ENCODE peak calls at places on chromosomes 2 and 18, in seven cellular contexts. X is GM12878, T is HCT116, O is HepG2, Y is H1, G is SK-N-SH, K is K562. E is an unnamed sample.
A peak's percentile ranks its signal among the peaks of the same experiment; 100 is the strongest.

GRCh38 chr2:128591841-128592822 is 273.5 kb upstream of the HS6ST1 start:
- DNase-seq in O (no peak), G (no peak), T (no peak), X (no peak), Y (peak; percentile 49), K (no peak), E (no peak)

GRCh38 chr2:102240640-102241370 is 54.0 kb downstream of the IL1RL2 start:
- DNase-seq in G (peak; percentile 78), K (peak; percentile 80), X (peak; percentile 88), O (peak; percentile 88), Y (peak; percentile 93), T (peak; percentile 80), E (peak; percentile 77)

GRCh38 chr2:239158641-239159475 is 242.0 kb downstream of the HDAC4 start:
- DNase-seq in K (peak; percentile 61), G (peak; percentile 52), T (no peak), O (no peak), Y (no peak), X (no peak), E (no peak)

GRCh38 chr2:149692837-149693518 is 105.4 kb upstream of the MMADHC start:
- DNase-seq in X (no peak), Y (no peak), O (no peak), T (no peak), K (no peak), G (no peak), E (no peak)

GRCh38 chr2:23399674-23400261 is 14.8 kb downstream of the KLHL29 start:
- DNase-seq in G (no peak), Y (no peak), K (no peak), X (peak; percentile 64), T (no peak), O (no peak), E (no peak)

GRCh38 chr2:129827251-129827894 is 152.1 kb upstream of the RAB6C start:
- DNase-seq in K (no peak), X (no peak), O (no peak), T (no peak), G (no peak), Y (peak; percentile 77), E (no peak)

GRCh38 chr18:78716022-78716421 is 263.6 kb upstream of the SALL3 start:
- DNase-seq in Y (no peak), O (no peak), G (no peak), T (no peak), K (no peak), X (no peak), E (no peak)

GRCh38 chr2:54423213-54423612 is 32.9 kb upstream of the SPTBN1 start:
- DNase-seq in X (no peak), K (no peak), Y (no peak), G (no peak), O (no peak), T (no peak), E (no peak)

GRCh38 chr2:194769030-194769429 is 888.0 kb upstream of the SLC39A10 start:
- DNase-seq in K (no peak), G (no peak), T (no peak), O (no peak), Y (no peak), X (no peak), E (no peak)

GRCh38 chr2:194765723-194766122 is 891.3 kb upstream of the SLC39A10 start:
- DNase-seq in Y (no peak), X (no peak), K (no peak), G (no peak), O (no peak), T (no peak), E (no peak)
- TF ChIP-seq SIN3A in Y (no peak), X (no peak), K (no peak), G (no peak), O (no peak), T (no peak), E (no peak)

GRCh38 chr2:58620896-58621295 is 379.8 kb upstream of the FANCL start:
- DNase-seq in X (no peak), G (no peak), K (no peak), Y (no peak), O (no peak), T (no peak), E (no peak)

GRCh38 chr2:58614259-58614658 is 373.1 kb upstream of the FANCL start:
- DNase-seq in K (no peak), G (no peak), O (no peak), X (no peak), Y (no peak), T (no peak), E (peak; percentile 20)

GRCh38 chr2:58620127-58620526 is 379.0 kb upstream of the FANCL start:
- DNase-seq in T (no peak), G (no peak), K (no peak), O (no peak), Y (no peak), X (no peak), E (peak; percentile 35)
- TF ChIP-seq SIN3A in T (no peak), G (no peak), K (no peak), O (no peak), Y (no peak), X (no peak), E (no peak)

DNA sequence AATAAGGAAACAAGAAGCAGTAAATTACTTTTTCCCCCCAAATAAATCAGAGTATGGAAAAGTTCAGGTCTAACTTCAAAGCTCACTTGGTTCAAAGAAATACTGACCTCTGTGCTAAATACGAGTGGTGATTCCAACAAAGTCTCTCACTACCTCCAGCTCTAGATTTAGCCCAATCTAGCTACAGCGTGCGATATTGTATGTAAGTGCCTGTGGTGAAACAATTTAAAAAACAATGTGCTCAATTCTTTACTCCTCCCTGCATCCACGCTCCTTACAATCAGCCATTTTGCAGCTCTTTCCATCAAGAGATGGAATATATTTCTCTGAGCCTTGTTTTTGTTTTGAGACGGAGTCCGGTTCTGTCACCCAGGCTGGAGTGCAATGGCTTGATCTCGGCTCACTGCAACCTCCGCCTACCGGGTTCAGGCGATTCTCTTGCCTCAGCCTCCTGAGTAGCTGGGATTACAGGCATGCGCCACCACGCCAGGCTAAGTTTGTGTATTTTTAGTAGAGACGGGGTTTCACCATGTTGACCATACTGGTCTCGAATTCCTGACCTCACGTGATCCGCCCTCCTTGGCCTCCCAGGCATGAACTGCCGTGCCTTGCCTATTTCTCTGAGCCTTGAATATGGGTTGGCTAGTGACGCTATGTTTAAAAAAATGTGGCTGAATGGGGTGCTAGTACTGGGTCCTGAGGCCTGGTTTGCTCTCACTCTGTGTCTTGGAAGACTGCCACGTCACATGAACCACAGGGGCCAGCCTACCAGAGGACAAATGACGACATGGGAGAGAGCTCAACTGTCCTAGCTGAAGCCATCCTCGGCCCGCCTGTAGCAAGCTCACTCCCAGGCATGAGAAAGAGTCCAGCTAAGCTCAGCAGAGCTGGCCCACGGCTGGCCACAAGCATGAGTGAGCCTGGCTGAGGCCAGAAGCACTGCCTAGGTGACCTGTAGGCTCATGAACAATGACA is 14.8 kb downstream of the WDFY1 start:
- DNase-seq in G (peak; percentile 34), T (no peak), Y (no peak), O (peak; percentile 97), K (no peak), X (no peak), E (no peak)
- TF ChIP-seq SIN3A in G (no peak), T (no peak), Y (no peak), O (no peak), K (no peak), X (no peak), E (no peak)

GRCh38 chr2:175147196-175147595 is 20.8 kb downstream of the ATF2 start:
- DNase-seq in O (no peak), X (no peak), K (no peak), T (no peak), G (no peak), Y (no peak), E (no peak)
- TF ChIP-seq SIN3A in O (no peak), X (no peak), K (no peak), T (no peak), G (no peak), Y (no peak), E (no peak)

GRCh38 chr2:52686935-52687334 is 1080.7 kb upstream of the CHAC2 start:
- DNase-seq in T (no peak), X (no peak), O (peak; percentile 2), K (no peak), G (no peak), Y (no peak), E (no peak)
- TF ChIP-seq SIN3A in T (no peak), X (no peak), O (no peak), K (no peak), G (no peak), Y (no peak), E (no peak)

GRCh38 chr2:190746971-190747761 is 98.3 kb downstream of the NAB1 start:
- DNase-seq in K (no peak), O (no peak), G (no peak), Y (no peak), X (no peak), T (no peak), E (no peak)
- TF ChIP-seq SIN3A in K (no peak), O (no peak), G (no peak), Y (no peak), X (no peak), T (no peak), E (no peak)

GRCh38 chr2:199696048-199696447 is 154.9 kb downstream of the FTCDNL1 start:
- DNase-seq in Y (no peak), G (no peak), K (no peak), O (no peak), T (no peak), X (no peak), E (no peak)

GRCh38 chr2:199697469-199697868 is 153.5 kb downstream of the FTCDNL1 start:
- DNase-seq in G (no peak), K (no peak), T (no peak), X (no peak), Y (no peak), O (no peak), E (no peak)

GRCh38 chr2:199690225-199690624 is 160.8 kb downstream of the FTCDNL1 start:
- DNase-seq in Y (no peak), X (no peak), K (no peak), O (no peak), G (no peak), T (no peak), E (no peak)

GRCh38 chr2:199693861-199694260 is 157.1 kb downstream of the FTCDNL1 start:
- DNase-seq in K (no peak), T (no peak), G (no peak), X (no peak), O (no peak), Y (no peak), E (no peak)

DNA sequence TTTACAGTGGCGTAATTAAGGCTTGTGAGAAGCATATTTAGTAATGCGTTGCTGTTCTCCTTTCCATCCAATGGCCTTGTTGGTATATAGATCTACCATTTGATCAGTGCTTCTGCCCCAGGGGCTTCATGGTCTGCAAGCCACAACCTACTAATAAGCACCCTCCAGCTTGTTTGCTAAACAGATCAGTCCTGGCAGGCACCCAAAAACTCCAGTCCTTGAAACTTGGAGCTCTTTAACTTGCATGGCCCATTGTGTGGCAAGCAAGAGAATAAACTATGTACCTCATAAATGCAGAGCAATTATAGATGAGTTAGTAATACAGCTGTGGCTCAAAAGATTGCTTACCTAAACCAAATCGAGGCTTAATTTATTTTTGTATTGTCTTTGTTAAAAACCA is 158.5 kb downstream of the FTCDNL1 start:
- DNase-seq in X (no peak), K (no peak), T (no peak), G (peak; percentile 11), Y (no peak), O (peak; percentile 30), E (no peak)
- TF ChIP-seq SIN3A in X (no peak), K (no peak), T (no peak), G (no peak), Y (no peak), O (no peak), E (no peak)

E was measured in Panc1.